ENCODE peak calls at places on chromosome 15, in six cellular contexts. One of them, this sample, is unnamed.

GRCh38 chr15:69557340-69558137 is 104.9 kb downstream of the RPLP1 start:
- DNase-seq in hepatocyte: peak; percentile 86
- DNase-seq in HEK293T: no peak
- DNase-seq in uterus: no peak
- DNase-seq in Peyer's patch: no peak
- DNase-seq in HCT116: peak; percentile 55
- DNase-seq in this sample: peak; percentile 57

GRCh38 chr15:61028427-61028826 is 200.7 kb downstream of the RORA start:
- DNase-seq in Peyer's patch: no peak
- DNase-seq in hepatocyte: no peak
- DNase-seq in HCT116: no peak
- DNase-seq in uterus: no peak
- DNase-seq in HEK293T: no peak
- DNase-seq in this sample: no peak

GRCh38 chr15:99305761-99306505 is 54.7 kb downstream of the LRRC28 start:
- DNase-seq in uterus: peak; percentile 58
- DNase-seq in HCT116: no peak
- DNase-seq in HEK293T: peak; percentile 60
- DNase-seq in Peyer's patch: no peak
- DNase-seq in hepatocyte: peak; percentile 42
- DNase-seq in this sample: no peak

GRCh38 chr15:78621810-78622402 is 1.1 kb upstream of the CHRNA3 start:
- DNase-seq in HEK293T: no peak
- DNase-seq in hepatocyte: no peak
- DNase-seq in Peyer's patch: no peak
- DNase-seq in HCT116: no peak
- DNase-seq in uterus: no peak
- DNase-seq in this sample: no peak

GRCh38 chr15:56837281-56837680 is 81.2 kb upstream of the TCF12 start:
- DNase-seq in hepatocyte: no peak
- DNase-seq in uterus: no peak
- DNase-seq in Peyer's patch: no peak
- DNase-seq in HEK293T: no peak
- DNase-seq in HCT116: no peak
- DNase-seq in this sample: no peak

GRCh38 chr15:89662893-89663673 is 7.8 kb upstream of the KIF7 start:
- DNase-seq in HCT116: no peak
- DNase-seq in uterus: peak; percentile 56
- DNase-seq in Peyer's patch: no peak
- DNase-seq in hepatocyte: peak; percentile 72
- DNase-seq in HEK293T: no peak
- DNase-seq in this sample: peak; percentile 83

GRCh38 chr15:95134306-95135100 is 903.1 kb downstream of the MCTP2 start:
- DNase-seq in Peyer's patch: no peak
- DNase-seq in HEK293T: no peak
- DNase-seq in uterus: no peak
- DNase-seq in HCT116: no peak
- DNase-seq in hepatocyte: no peak
- DNase-seq in this sample: no peak

GRCh38 chr15:50873935-50874353 is 34.5 kb upstream of the AP4E1 start:
- DNase-seq in hepatocyte: no peak
- DNase-seq in Peyer's patch: no peak
- DNase-seq in HCT116: no peak
- DNase-seq in HEK293T: peak; percentile 7
- DNase-seq in uterus: no peak
- DNase-seq in this sample: no peak

GRCh38 chr15:72733941-72734738 is 48.1 kb downstream of the BBS4 start:
- DNase-seq in uterus: no peak
- DNase-seq in HCT116: no peak
- DNase-seq in HEK293T: no peak
- DNase-seq in hepatocyte: no peak
- DNase-seq in Peyer's patch: no peak
- DNase-seq in this sample: no peak

GRCh38 chr15:81043568-81044301 is 43.0 kb downstream of the TLNRD1 start:
- DNase-seq in HCT116: no peak
- DNase-seq in hepatocyte: no peak
- DNase-seq in uterus: no peak
- DNase-seq in HEK293T: no peak
- DNase-seq in Peyer's patch: no peak
- DNase-seq in this sample: no peak

GRCh38 chr15:64163662-64164362 is 990 bp upstream of the PPIB start:
- DNase-seq in HCT116: no peak
- DNase-seq in hepatocyte: no peak
- DNase-seq in Peyer's patch: no peak
- DNase-seq in uterus: no peak
- DNase-seq in HEK293T: no peak
- DNase-seq in this sample: peak; percentile 30

GRCh38 chr15:32884136-32884535 is 166.3 kb downstream of the GREM1 start:
- DNase-seq in uterus: no peak
- DNase-seq in Peyer's patch: no peak
- DNase-seq in HEK293T: no peak
- DNase-seq in HCT116: no peak
- DNase-seq in hepatocyte: no peak
- DNase-seq in this sample: no peak

GRCh38 chr15:98903377-98904018 is 104.1 kb downstream of the PGPEP1L start:
- DNase-seq in uterus: no peak
- DNase-seq in HCT116: no peak
- DNase-seq in hepatocyte: no peak
- DNase-seq in HEK293T: no peak
- DNase-seq in Peyer's patch: no peak
- DNase-seq in this sample: no peak

GRCh38 chr15:25189551-25189950 is 234.8 kb downstream of the SNRPN start:
- DNase-seq in uterus: no peak
- DNase-seq in hepatocyte: no peak
- DNase-seq in Peyer's patch: no peak
- DNase-seq in HEK293T: no peak
- DNase-seq in HCT116: no peak
- DNase-seq in this sample: no peak

GRCh38 chr15:80780416-80781221 is 1.4 kb downstream of the CEMIP start:
- DNase-seq in HEK293T: peak; percentile 79
- DNase-seq in Peyer's patch: peak; percentile 64
- DNase-seq in hepatocyte: peak; percentile 85
- DNase-seq in HCT116: no peak
- DNase-seq in uterus: no peak
- DNase-seq in this sample: peak; percentile 72